ENCODE peak calls at places on chromosomes 1 and 21, in six cellular contexts. E is CD4-positive, CD25-positive, alpha-beta regulatory T cell; O is uterus; X is A549; K is right cardiac atrium; T is naive thymus-derived CD4-positive, alpha-beta T cell. F is an unnamed sample. For H3K4me1, the result is how much of the 10 kb centered on the place peaks cover.

GRCh38 chr1:96416111-96416595 is 305.4 kb upstream of the PTBP2 start:
- DNase-seq in E (no peak), O (peak), X (no peak), K (peak), T (no peak), F (no peak)

GRCh38 chr1:99808391-99809115 is 41.6 kb upstream of the AGL start:
- DNase-seq in E (peak), O (peak), X (peak), K (no peak), T (peak), F (no peak)

GRCh38 chr1:941027-941587 is 17.4 kb downstream of the SAMD11 start:
- DNase-seq in E (no peak), O (peak), X (no peak), K (no peak), T (no peak), F (no peak)

GRCh38 chr1:100344774-100345173 is 7.5 kb upstream of the CDC14A start:
- DNase-seq in E (no peak), O (no peak), X (no peak), K (no peak), T (no peak), F (no peak)

GRCh38 chr1:213684454-213684853 is 303.3 kb upstream of the PROX1 start:
- DNase-seq in E (no peak), O (no peak), X (no peak), K (no peak), T (no peak), F (no peak)

GRCh38 chr1:177858222-177858894 is 111.5 kb downstream of the SEC16B start:
- DNase-seq in E (no peak), O (peak), X (no peak), K (no peak), T (no peak), F (no peak)

GRCh38 chr1:8431779-8432178 is 113.9 kb downstream of the SLC45A1 start:
- DNase-seq in E (no peak), O (no peak), X (no peak), K (no peak), T (no peak), F (no peak)

GRCh38 chr1:117902944-117903343 is 26.5 kb downstream of the GDAP2 start:
- DNase-seq in E (no peak), O (no peak), X (no peak), K (no peak), T (no peak), F (no peak)

GRCh38 chr1:227758366-227758765 is 23.1 kb downstream of the SNAP47 start:
- DNase-seq in E (no peak), O (no peak), X (no peak), K (no peak), T (no peak), F (no peak)

GRCh38 chr1:227762231-227762911 is 27.1 kb downstream of the SNAP47 start:
- DNase-seq in E (peak), O (peak), X (peak), K (peak), T (peak), F (peak)

GRCh38 chr1:227759345-227760300 is 24.4 kb downstream of the SNAP47 start:
- DNase-seq in E (no peak), O (peak), X (no peak), K (no peak), T (no peak), F (peak)

GRCh38 chr1:227761621-227762230 is 26.5 kb downstream of the SNAP47 start:
- DNase-seq in E (no peak), O (no peak), X (no peak), K (no peak), T (no peak), F (no peak)

GRCh38 chr1:227760377-227760776 is 25.1 kb downstream of the SNAP47 start:
- DNase-seq in E (no peak), O (no peak), X (no peak), K (no peak), T (no peak), F (no peak)
- H3K4me1 ChIP-seq in E (half or more), O (under half), X (under half), K (under half), T (under half), F (under half)

GRCh38 chr21:44485254-44485793 is 30.0 kb downstream of the LRRC3 start:
- DNase-seq in E (peak), O (no peak), X (peak), K (no peak), T (peak), F (no peak)
- H3K4me1 ChIP-seq in E (under half), O (under half), X (under half), K (under half), T (under half), F (under half)

DNA sequence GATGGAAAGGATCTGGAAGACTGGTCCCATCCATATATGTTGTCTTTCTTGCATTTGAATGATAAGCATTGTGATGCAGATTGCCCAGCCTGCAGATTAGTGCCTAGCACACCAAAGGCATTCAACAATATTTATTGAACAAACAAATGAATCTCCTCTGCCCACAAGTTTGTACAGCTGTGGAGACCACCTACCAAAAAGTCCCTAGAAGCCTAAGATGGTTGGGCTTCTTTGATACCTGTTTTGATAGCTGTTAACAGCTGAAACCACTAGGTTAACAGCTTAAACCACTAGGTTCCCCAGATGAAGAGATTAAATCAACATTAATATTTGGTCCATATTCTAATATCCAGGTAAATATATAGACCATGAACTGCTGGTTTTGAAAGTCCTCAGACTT is 9.8 kb downstream of the DUSP10 start:
- DNase-seq in E (no peak), O (no peak), X (no peak), K (no peak), T (no peak), F (no peak)
- H3K4me1 ChIP-seq in E (half or more), O (under half), X (under half), K (under half), T (under half), F (under half)

DNA sequence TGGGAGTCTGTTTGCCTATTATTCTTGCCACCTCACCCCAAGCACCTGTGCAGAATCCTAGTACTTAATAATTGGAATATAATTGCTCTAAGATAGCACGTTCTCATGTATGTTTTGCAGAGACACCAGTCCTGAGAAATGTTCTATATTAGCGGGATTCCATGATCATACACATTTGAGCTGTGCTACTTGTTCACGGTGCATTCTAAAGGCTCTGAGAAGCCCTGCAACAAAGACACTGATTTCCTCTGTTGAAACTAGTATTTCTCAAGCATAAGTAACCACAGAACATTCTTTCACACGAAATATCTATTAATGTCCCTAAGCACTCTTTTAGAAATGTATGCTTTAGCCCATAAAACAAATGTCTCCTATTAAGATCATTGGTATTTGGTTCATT is 109.4 kb downstream of the BARHL2 start:
- DNase-seq in E (no peak), O (no peak), X (no peak), K (no peak), T (no peak), F (no peak)
- H3K4me1 ChIP-seq in E (under half), O (under half), X (under half), K (under half), T (under half), F (under half)

GRCh38 chr1:203690730-203691129 is 64.1 kb downstream of the ATP2B4 start:
- DNase-seq in E (no peak), O (no peak), X (no peak), K (no peak), T (no peak), F (no peak)
- H3K4me1 ChIP-seq in E (under half), O (under half), X (under half), K (under half), T (under half), F (under half)

F was measured in ovary.